ENCODE peak calls at places on chromosome 16, in seven cellular contexts. A, Q, K, C, H, F and R are unnamed samples.

GRCh38 chr16:82755570-82756282 is 129.0 kb downstream of the CDH13 start:
- DNase-seq in A (peak), Q (no peak), K (peak), C (no peak), H (no peak), F (no peak), R (no peak)

GRCh38 chr16:28494141-28494851 is at the start of gene APOBR:
- DNase-seq in A (no peak), Q (peak), K (no peak), C (no peak), H (no peak), F (no peak), R (no peak)

GRCh38 chr16:28873543-28874201 is 4.6 kb upstream of the ATP2A1 start:
- DNase-seq in A (peak), Q (peak), K (no peak), C (no peak), H (no peak), F (peak), R (no peak)

GRCh38 chr16:35735403-35736251 is 2276.2 kb downstream of the TP53TG3F start:
- DNase-seq in A (no peak), Q (no peak), K (no peak), C (no peak), H (no peak), F (no peak), R (peak)

GRCh38 chr16:81061307-81061640 is 15.8 kb downstream of the C16orf46 start:
- DNase-seq in A (no peak), Q (no peak), K (no peak), C (no peak), H (no peak), F (no peak), R (no peak)

GRCh38 chr16:4315185-4316102 is at the start of gene GLIS2:
- DNase-seq in A (peak), Q (no peak), K (peak), C (peak), H (peak), F (peak), R (no peak)

GRCh38 chr16:23187341-23187740 is 4.8 kb downstream of the SCNN1G start:
- DNase-seq in A (no peak), Q (no peak), K (no peak), C (no peak), H (no peak), F (no peak), R (no peak)

GRCh38 chr16:80610489-80611156 is 69.8 kb downstream of the DYNLRB2 start:
- DNase-seq in A (no peak), Q (no peak), K (no peak), C (no peak), H (no peak), F (no peak), R (no peak)

GRCh38 chr16:46774743-46775177 is 26.6 kb upstream of the MYLK3 start:
- DNase-seq in A (no peak), Q (no peak), K (no peak), C (no peak), H (no peak), F (no peak), R (no peak)

GRCh38 chr16:19605701-19606100 is 50.2 kb downstream of the VPS35L start:
- DNase-seq in A (no peak), Q (no peak), K (no peak), C (no peak), H (no peak), F (no peak), R (no peak)

GRCh38 chr16:51816929-51817328 is 665.9 kb upstream of the SALL1 start:
- DNase-seq in A (no peak), Q (no peak), K (no peak), C (no peak), H (no peak), F (no peak), R (no peak)

GRCh38 chr16:24993722-24994686 is 21.2 kb downstream of the ARHGAP17 start:
- DNase-seq in A (peak), Q (no peak), K (peak), C (no peak), H (peak), F (no peak), R (no peak)

GRCh38 chr16:7374614-7375174 is 42.0 kb downstream of the RBFOX1 start:
- DNase-seq in A (no peak), Q (no peak), K (no peak), C (no peak), H (no peak), F (no peak), R (no peak)

GRCh38 chr16:79562166-79562823 is 38.2 kb downstream of the MAF start:
- DNase-seq in A (no peak), Q (no peak), K (no peak), C (no peak), H (no peak), F (no peak), R (no peak)

GRCh38 chr16:7843196-7843595 is 510.6 kb downstream of the RBFOX1 start:
- DNase-seq in A (no peak), Q (no peak), K (no peak), C (no peak), H (no peak), F (no peak), R (no peak)